ENCODE peak calls at places on chromosomes 7 and 10, in eight cellular contexts. W is NCI-H1417; T is cardiac fibroblast; G is glutamatergic neuron; F is Calu3; Q is astrocyte of the hippocampus; O is activated T-helper 1 cell treated with anti-CD3 and anti-CD28 coated beads, Interleukin-2, amount 50 U/mL, for 16 hours; R is EH. M is an unnamed sample.

GRCh38 chr10:91683976-91684375 is 51.1 kb upstream of the PPP1R3C start:
- DNase-seq in W (no peak), T (peak), G (no peak), F (no peak), Q (peak), O (no peak), R (peak), M (peak)

GRCh38 chr7:114930107-114930521 is 8.2 kb downstream of the MDFIC start:
- DNase-seq in W (no peak), T (no peak), G (no peak), F (no peak), Q (no peak), O (no peak), R (peak), M (no peak)

GRCh38 chr7:82740246-82740848 is 296.8 kb upstream of the CACNA2D1 start:
- DNase-seq in W (peak), T (peak), G (peak), F (peak), Q (peak), O (no peak), R (peak), M (peak)

GRCh38 chr7:27064681-27065080 is 31.1 kb downstream of the HOXA1 start:
- DNase-seq in W (no peak), T (no peak), G (no peak), F (no peak), Q (no peak), O (no peak), R (peak), M (no peak)

GRCh38 chr10:97463363-97464132 is 17.6 kb downstream of the ZDHHC16 start:
- DNase-seq in W (peak), T (peak), G (peak), F (peak), Q (peak), O (no peak), R (peak), M (peak)

GRCh38 chr10:66910676-66911075 is 15.2 kb upstream of the LRRTM3 start:
- DNase-seq in W (no peak), T (peak), G (no peak), F (no peak), Q (no peak), O (no peak), R (no peak), M (no peak)

GRCh38 chr10:102630663-102631062 is 13.6 kb upstream of the TRIM8 start:
- DNase-seq in W (no peak), T (no peak), G (no peak), F (no peak), Q (no peak), O (no peak), R (no peak), M (no peak)

GRCh38 chr10:17227367-17228080 is 517 bp upstream of the VIM start:
- DNase-seq in W (no peak), T (peak), G (no peak), F (no peak), Q (peak), O (no peak), R (peak), M (peak)

GRCh38 chr10:37434091-37434490 is 308.7 kb downstream of the ANKRD30A start:
- DNase-seq in W (no peak), T (peak), G (no peak), F (no peak), Q (no peak), O (no peak), R (no peak), M (no peak)

GRCh38 chr10:70053896-70054641 is 1.4 kb downstream of the MACROH2A2 start:
- DNase-seq in W (peak), T (peak), G (peak), F (peak), Q (peak), O (no peak), R (no peak), M (no peak)

GRCh38 chr7:123715198-123715597 is 33.6 kb downstream of the WASL start:
- DNase-seq in W (no peak), T (no peak), G (no peak), F (no peak), Q (peak), O (no peak), R (peak), M (no peak)

GRCh38 chr7:111437736-111438135 is 124.6 kb downstream of the IMMP2L start:
- DNase-seq in W (no peak), T (no peak), G (no peak), F (no peak), Q (no peak), O (no peak), R (no peak), M (no peak)

GRCh38 chr7:74479066-74479781 is 25.5 kb downstream of the GTF2IRD1 start:
- DNase-seq in W (peak), T (no peak), G (no peak), F (peak), Q (peak), O (no peak), R (peak), M (peak)

GRCh38 chr7:14510268-14510667 is 392.3 kb downstream of the DGKB start:
- DNase-seq in W (no peak), T (no peak), G (no peak), F (no peak), Q (no peak), O (no peak), R (no peak), M (no peak)